ENCODE peak calls at places on chromosomes 11 and 22, in four cellular contexts. One of them, this sample, is unnamed.

GRCh38 chr11:68326334-68327215 is 14.2 kb downstream of the LRP5 start:
- DNase-seq in tibial artery: no peak
- DNase-seq in body of pancreas: no peak
- DNase-seq in H9: no peak
- DNase-seq in this sample: peak; percentile 69

GRCh38 chr22:20221421-20222340 is 46.4 kb downstream of the RTN4R start:
- DNase-seq in tibial artery: no peak
- DNase-seq in body of pancreas: peak; percentile 63
- DNase-seq in H9: no peak
- DNase-seq in this sample: no peak

GRCh38 chr22:38984224-38984623 is 2.1 kb downstream of the APOBEC3B start:
- DNase-seq in tibial artery: no peak
- DNase-seq in body of pancreas: no peak
- DNase-seq in H9: no peak
- DNase-seq in this sample: no peak

GRCh38 chr11:133047036-133047800 is 485.1 kb downstream of the OPCML start:
- DNase-seq in tibial artery: no peak
- DNase-seq in body of pancreas: no peak
- DNase-seq in H9: no peak
- DNase-seq in this sample: no peak

GRCh38 chr22:39508393-39508792 is 6.3 kb downstream of the MIEF1 start:
- DNase-seq in tibial artery: no peak
- DNase-seq in body of pancreas: no peak
- DNase-seq in H9: no peak
- DNase-seq in this sample: no peak

GRCh38 chr11:123547180-123547579 is 107.2 kb downstream of the SCN3B start:
- DNase-seq in tibial artery: no peak
- DNase-seq in body of pancreas: no peak
- DNase-seq in H9: no peak
- DNase-seq in this sample: no peak

GRCh38 chr22:37284807-37285355 is 2.6 kb downstream of the CYTH4 start:
- DNase-seq in tibial artery: peak; percentile 70
- DNase-seq in body of pancreas: no peak
- DNase-seq in H9: no peak
- DNase-seq in this sample: no peak

GRCh38 chr11:90310210-90310609 is 87.4 kb upstream of the CHORDC1 start:
- DNase-seq in tibial artery: no peak
- DNase-seq in body of pancreas: no peak
- DNase-seq in H9: no peak
- DNase-seq in this sample: no peak

GRCh38 chr22:32911526-32911925 is 110.0 kb downstream of the TIMP3 start:
- DNase-seq in tibial artery: no peak
- DNase-seq in body of pancreas: no peak
- DNase-seq in H9: no peak
- DNase-seq in this sample: no peak

GRCh38 chr11:64531906-64532312 is 59.1 kb upstream of the SLC22A12 start:
- DNase-seq in tibial artery: no peak
- DNase-seq in body of pancreas: no peak
- DNase-seq in H9: no peak
- DNase-seq in this sample: no peak

GRCh38 chr22:24440718-24441405 is 13.5 kb downstream of the ADORA2A start:
- DNase-seq in tibial artery: peak; percentile 53
- DNase-seq in body of pancreas: no peak
- DNase-seq in H9: no peak
- DNase-seq in this sample: peak; percentile 89

GRCh38 chr22:47175761-47176359 is 413.4 kb downstream of the TBC1D22A start:
- DNase-seq in tibial artery: peak; percentile 12
- DNase-seq in body of pancreas: peak; percentile 11
- DNase-seq in H9: no peak
- DNase-seq in this sample: peak; percentile 71

GRCh38 chr11:2099523-2100316 is 39.5 kb downstream of the IGF2 start:
- DNase-seq in tibial artery: no peak
- DNase-seq in body of pancreas: peak; percentile 47
- DNase-seq in H9: peak; percentile 38
- DNase-seq in this sample: no peak

GRCh38 chr11:87355614-87356013 is 317.9 kb downstream of the TMEM135 start:
- DNase-seq in tibial artery: no peak
- DNase-seq in body of pancreas: no peak
- DNase-seq in H9: no peak
- DNase-seq in this sample: no peak

DNA sequence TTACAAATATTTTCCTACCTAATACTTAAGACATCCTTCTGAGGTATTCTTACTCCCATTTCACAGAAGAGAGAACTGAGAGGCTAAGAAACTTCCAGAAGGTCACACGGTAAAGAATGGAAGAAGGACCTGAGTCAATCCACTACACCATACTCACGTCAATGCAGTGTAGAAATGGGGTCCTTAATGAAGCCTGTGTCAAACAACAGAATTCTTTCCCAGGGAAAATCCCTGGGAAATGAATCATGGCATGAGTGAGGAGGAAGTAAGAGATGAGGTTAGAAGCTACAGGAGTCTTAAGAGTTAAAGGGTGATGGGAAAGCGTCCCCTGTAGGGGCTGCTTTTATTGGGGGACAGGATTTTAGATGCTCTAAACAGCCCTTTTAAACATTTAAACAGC is 147.9 kb downstream of the C11orf91 start:
- DNase-seq in tibial artery: no peak
- DNase-seq in body of pancreas: no peak
- DNase-seq in H9: no peak
- DNase-seq in this sample: no peak
- H3K27ac ChIP-seq in tibial artery: no peak overlapping the region
- H3K27ac ChIP-seq in body of pancreas: no peak overlapping the region
- H3K27ac ChIP-seq in H9: no peak overlapping the region
- H3K27ac ChIP-seq in this sample: no peak overlapping the region

GRCh38 chr11:128484172-128484571 is 103.2 kb downstream of the ETS1 start:
- DNase-seq in tibial artery: no peak
- DNase-seq in body of pancreas: no peak
- DNase-seq in H9: no peak
- DNase-seq in this sample: no peak
- TF ChIP-seq CTCF in tibial artery: no peak
- TF ChIP-seq CTCF in body of pancreas: peak; percentile 17
- TF ChIP-seq CTCF in H9: peak; percentile 59
- TF ChIP-seq CTCF in this sample: no peak

DNA sequence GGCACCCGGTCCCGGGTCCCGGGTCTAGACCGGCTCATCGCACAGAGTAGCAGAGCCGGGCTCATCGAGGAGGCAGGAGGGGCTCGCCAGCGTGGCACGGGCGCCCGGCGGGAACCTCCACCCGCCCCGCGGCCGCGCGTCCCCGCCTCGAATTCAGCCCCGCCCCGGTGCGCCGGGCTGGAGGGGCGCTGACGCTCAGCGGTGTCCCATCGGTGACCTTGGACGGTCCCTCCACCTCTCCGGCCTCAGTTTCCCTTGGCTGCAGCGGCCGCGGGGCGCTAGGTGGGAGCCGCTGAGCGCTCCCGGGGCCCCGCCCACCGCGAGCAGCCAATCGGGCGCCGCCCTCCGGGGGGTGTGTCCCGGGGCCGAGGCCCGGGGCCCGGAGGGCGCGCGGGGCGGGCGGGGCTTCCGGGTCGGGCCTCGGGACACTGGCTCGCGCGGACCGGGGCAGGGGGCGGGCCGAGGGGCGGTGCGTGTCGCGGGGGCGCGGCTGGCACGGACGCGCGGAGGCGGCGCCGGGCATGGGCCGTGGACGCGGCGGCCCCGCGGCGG is at the start of gene PPARA:
- DNase-seq in tibial artery: peak; percentile 88
- DNase-seq in body of pancreas: peak; percentile 95
- DNase-seq in H9: peak; percentile 63
- DNase-seq in this sample: peak; percentile 92
- H3K27ac ChIP-seq in tibial artery: peak within 1 kb of the TSS; percentile 99
- H3K27ac ChIP-seq in body of pancreas: peak within 1 kb of the TSS; percentile 98
- H3K27ac ChIP-seq in H9: no peak within 1 kb of the TSS
- H3K27ac ChIP-seq in this sample: peak within 1 kb of the TSS; percentile 96

DNA sequence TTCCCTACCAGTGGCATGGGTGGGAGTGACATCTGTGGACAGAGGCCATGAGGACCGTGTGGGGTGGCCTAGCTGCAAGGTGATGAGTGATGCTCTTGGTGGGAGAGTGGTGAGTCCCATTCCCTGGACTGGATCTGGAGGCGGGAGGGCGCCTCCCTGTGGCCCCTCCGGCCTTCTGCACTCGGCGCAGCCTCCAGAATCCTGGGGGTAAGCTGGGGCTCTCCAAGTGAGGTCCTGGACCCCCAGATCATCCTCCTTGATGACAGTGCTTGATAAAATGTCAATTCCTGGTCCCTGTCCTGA is 32.3 kb upstream of the PRR5 start:
- DNase-seq in tibial artery: no peak
- DNase-seq in body of pancreas: no peak
- DNase-seq in H9: peak; percentile 62
- DNase-seq in this sample: no peak
- TF ChIP-seq CTCF in tibial artery: no peak
- TF ChIP-seq CTCF in body of pancreas: no peak
- TF ChIP-seq CTCF in H9: peak; percentile 83
- TF ChIP-seq CTCF in this sample: no peak

GRCh38 chr11:94858012-94858705 is 90.0 kb downstream of the AMOTL1 start:
- DNase-seq in tibial artery: no peak
- DNase-seq in body of pancreas: no peak
- DNase-seq in H9: no peak
- DNase-seq in this sample: no peak
- H3K27ac ChIP-seq in tibial artery: no peak overlapping the region
- H3K27ac ChIP-seq in body of pancreas: no peak overlapping the region
- H3K27ac ChIP-seq in H9: no peak overlapping the region
- H3K27ac ChIP-seq in this sample: no peak overlapping the region

DNA sequence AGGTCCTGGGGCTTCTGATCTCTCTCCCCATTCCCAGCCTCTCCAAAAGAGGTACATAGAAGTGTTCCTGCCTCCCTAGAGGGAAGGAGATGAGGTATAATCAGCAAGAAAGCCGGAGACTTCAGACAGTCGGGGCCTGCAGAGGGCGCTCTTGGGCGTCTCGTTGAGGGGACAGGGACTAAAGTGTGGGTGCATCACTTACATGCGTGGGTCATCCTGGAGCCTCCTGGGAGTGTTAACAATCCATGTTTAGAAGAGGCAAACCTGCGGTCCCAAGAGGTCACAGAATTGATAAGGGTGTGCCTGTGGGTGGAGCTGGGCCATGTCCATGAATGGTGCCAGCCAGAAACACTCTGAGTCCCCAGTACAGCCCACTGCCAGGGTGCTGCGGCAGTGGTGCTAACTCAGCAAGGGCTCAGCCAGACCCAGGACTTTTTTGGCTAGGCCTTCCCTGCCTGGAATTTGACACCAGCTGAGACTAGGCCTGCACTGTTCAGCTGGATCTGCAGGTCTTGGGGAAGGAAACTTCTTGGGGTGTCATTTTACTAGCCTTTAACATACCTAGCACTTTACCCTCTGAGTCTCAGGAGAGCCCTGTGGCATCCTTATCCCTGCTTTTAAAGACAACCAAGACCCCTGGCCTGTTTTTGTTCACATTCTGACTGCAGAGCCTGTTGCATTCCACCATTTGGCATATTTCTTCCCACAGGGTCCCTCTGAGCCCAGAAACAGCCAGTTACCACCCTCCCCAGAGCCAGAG is 5.5 kb downstream of the YDJC start:
- DNase-seq in tibial artery: no peak
- DNase-seq in body of pancreas: no peak
- DNase-seq in H9: peak; percentile 72
- DNase-seq in this sample: no peak
- TF ChIP-seq CTCF in tibial artery: no peak
- TF ChIP-seq CTCF in body of pancreas: no peak
- TF ChIP-seq CTCF in H9: peak; percentile 86
- TF ChIP-seq CTCF in this sample: no peak

DNA sequence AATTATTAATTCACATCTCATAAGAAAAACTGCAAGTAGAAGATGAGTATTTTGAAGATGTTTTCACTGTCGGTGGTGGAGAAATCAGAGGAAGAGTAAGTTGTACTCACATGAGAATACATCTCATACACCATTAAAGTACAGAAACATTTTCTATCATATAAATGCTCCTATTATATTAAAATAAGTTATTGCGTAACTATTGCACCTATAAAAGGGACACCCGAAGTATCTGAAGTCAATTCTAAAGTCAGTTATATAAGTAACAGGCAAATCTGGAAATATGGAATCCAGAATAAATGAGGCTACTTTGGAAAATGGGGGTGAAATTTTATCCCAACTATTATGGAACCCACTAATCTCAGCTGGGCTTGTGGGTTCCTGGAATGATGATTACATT is 103.3 kb downstream of the FAM76B start:
- DNase-seq in tibial artery: no peak
- DNase-seq in body of pancreas: no peak
- DNase-seq in H9: no peak
- DNase-seq in this sample: no peak
- H3K27ac ChIP-seq in tibial artery: no peak overlapping the region
- H3K27ac ChIP-seq in body of pancreas: no peak overlapping the region
- H3K27ac ChIP-seq in H9: no peak overlapping the region
- H3K27ac ChIP-seq in this sample: no peak overlapping the region